ENCODE peak calls at places on chromosomes 13 and 19, in five cellular contexts. P, L, M, W and R are unnamed samples.

GRCh38 chr19:47419789-47420188 is 462 bp upstream of the MEIS3 start:
- DNase-seq in L (no peak), M (no peak), P (no peak), W (no peak), R (no peak)

GRCh38 chr19:41111750-41112295 is 2.4 kb upstream of the CYP2F1 start:
- DNase-seq in L (no peak), P (no peak), W (no peak), M (no peak), R (no peak)

GRCh38 chr13:25112856-25113255 is 16.9 kb downstream of the PABPC3 start:
- DNase-seq in L (no peak), P (no peak), W (no peak), M (no peak), R (no peak)

GRCh38 chr19:35905178-35905727 is 2.8 kb downstream of the TYROBP start:
- DNase-seq in W (no peak), L (no peak), M (no peak), P (no peak), R (no peak)

GRCh38 chr13:23087884-23088283 is 92.9 kb upstream of the SGCG start:
- DNase-seq in P (no peak), M (peak; percentile 16), L (peak; percentile 58), W (no peak), R (no peak)

GRCh38 chr13:51727634-51728274 is 76.2 kb downstream of the DHRS12 start:
- DNase-seq in M (no peak), W (no peak), P (no peak), L (no peak), R (no peak)

GRCh38 chr19:54937926-54938325 is 9.4 kb downstream of the NLRP7 start:
- DNase-seq in P (no peak), W (no peak), L (no peak), M (no peak), R (no peak)

GRCh38 chr13:99958402-99959126 is 13.0 kb downstream of the ZIC5 start:
- DNase-seq in M (no peak), W (no peak), P (no peak), L (no peak), R (no peak)

GRCh38 chr13:75513271-75513670 is 24.4 kb downstream of the COMMD6 start:
- DNase-seq in W (no peak), P (no peak), M (no peak), L (no peak), R (no peak)

GRCh38 chr13:73040968-73041580 is 17.7 kb upstream of the KLF5 start:
- DNase-seq in L (no peak), M (no peak), P (no peak), W (no peak), R (no peak)

GRCh38 chr13:113630296-113630695 is 27.7 kb downstream of the ATP4B start:
- DNase-seq in P (peak; percentile 7), W (peak; percentile 44), M (no peak), L (no peak), R (peak; percentile 3)

GRCh38 chr19:2385053-2385721 is 25.1 kb downstream of the TMPRSS9 start:
- DNase-seq in L (peak; percentile 39), W (no peak), P (no peak), M (peak; percentile 65), R (no peak)

GRCh38 chr13:112831801-112832200 is 137.2 kb upstream of the MCF2L start:
- DNase-seq in W (peak; percentile 22), M (no peak), L (no peak), P (no peak), R (no peak)

GRCh38 chr13:106738279-106738678 is 170.3 kb upstream of the ARGLU1 start:
- DNase-seq in W (no peak), L (no peak), M (no peak), P (no peak), R (no peak)

GRCh38 chr13:80132741-80133601 is 208.0 kb downstream of the SPRY2 start:
- DNase-seq in W (peak; percentile 70), P (peak; percentile 17), M (peak; percentile 53), L (peak; percentile 72), R (peak; percentile 75)

DNA sequence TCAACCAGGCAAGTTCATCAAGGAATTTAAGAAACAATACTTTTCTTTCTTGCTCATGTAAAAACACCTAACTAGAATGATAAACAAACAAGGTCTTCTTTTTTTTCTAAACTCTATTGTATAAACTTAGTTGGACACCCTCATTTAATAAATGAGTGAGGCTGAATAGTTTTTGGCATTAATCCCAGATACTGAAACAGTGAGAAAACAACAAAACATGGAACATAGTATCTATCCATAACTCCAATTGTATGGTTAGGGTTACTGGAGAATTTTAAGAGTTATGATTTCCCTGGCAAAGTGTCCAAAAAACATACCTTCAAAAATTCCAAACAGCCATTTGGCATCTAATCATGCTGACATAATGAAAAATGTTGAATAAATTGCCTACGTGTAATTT is 5.8 kb upstream of the POMP start:
- DNase-seq in L (no peak), P (no peak), W (no peak), M (no peak), R (no peak)
- TF ChIP-seq POLR2A in L (no peak), P (no peak), W (no peak), M (no peak), R (no peak)

GRCh38 chr19:1266116-1266817 is 2.9 kb upstream of the CIRBP start:
- DNase-seq in W (peak; percentile 94), L (peak; percentile 84), P (peak; percentile 88), M (peak; percentile 86), R (peak; percentile 96)
- H3K4me1 ChIP-seq in W (peaks cover 67% of the 10 kb centered on the region), L (peaks cover 74% of the 10 kb centered on the region), P (peaks cover 36% of the 10 kb centered on the region), M (peaks cover 68% of the 10 kb centered on the region), R (peaks cover 52% of the 10 kb centered on the region)

GRCh38 chr13:48260970-48261369 is 28.0 kb downstream of the ITM2B start:
- DNase-seq in M (no peak), P (no peak), L (no peak), W (no peak), R (no peak)
- H3K27ac ChIP-seq in M (no peak overlapping the region), P (no peak overlapping the region), L (no peak overlapping the region), W (no peak overlapping the region), R (no peak overlapping the region)

DNA sequence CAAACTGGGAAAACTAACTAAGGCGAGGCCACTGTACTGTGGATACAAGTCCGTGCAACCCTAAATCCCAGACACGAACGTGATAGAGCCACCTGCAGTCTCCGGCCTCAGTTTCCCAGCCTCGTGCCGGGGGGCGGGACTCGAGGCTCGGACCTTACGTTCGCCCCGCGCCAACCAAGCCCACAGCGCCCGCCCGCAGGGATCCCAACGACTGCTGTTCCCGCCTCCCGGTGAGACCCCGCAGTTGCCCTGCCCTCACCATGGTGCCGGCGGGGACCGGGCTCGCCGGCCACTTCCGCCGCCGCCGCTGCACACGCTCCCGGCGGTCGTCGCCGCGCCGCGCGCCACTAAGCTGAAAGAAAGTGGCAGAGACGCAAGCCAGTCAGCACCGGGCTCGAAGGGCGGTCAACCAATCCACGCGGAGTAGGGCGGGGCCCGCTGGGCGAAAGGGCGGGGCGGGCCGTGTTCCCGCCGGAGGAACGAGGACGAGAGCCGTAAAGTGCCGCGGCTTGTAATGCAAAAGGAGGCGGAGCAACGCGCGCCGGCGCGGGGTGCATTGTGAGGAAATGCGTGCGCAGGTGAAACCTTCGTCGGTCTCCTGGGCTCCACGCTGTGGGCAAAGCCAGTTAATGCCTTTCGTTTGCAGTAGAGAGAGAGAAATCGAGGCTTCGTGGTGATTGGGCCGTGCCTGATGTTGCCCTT is at the start of gene LSM4:
- DNase-seq in L (peak; percentile 99), M (peak; percentile 98), W (peak; percentile 99), P (peak; percentile 98), R (peak; percentile 98)
- TF ChIP-seq POLR2A in L (peak; percentile 29), M (peak; percentile 71), W (peak; percentile 75), P (peak; percentile 62), R (peak; percentile 94)

GRCh38 chr19:51103811-51104470 is 4.3 kb downstream of the CTU1 start:
- DNase-seq in L (peak; percentile 60), M (no peak), P (no peak), W (no peak), R (no peak)
- H3K4me1 ChIP-seq in L (peaks cover 35% of the 10 kb centered on the region), M (peaks cover 24% of the 10 kb centered on the region), P (peaks cover 16% of the 10 kb centered on the region), W (peaks cover 35% of the 10 kb centered on the region), R (no peaks in the 10 kb centered on the region)

DNA sequence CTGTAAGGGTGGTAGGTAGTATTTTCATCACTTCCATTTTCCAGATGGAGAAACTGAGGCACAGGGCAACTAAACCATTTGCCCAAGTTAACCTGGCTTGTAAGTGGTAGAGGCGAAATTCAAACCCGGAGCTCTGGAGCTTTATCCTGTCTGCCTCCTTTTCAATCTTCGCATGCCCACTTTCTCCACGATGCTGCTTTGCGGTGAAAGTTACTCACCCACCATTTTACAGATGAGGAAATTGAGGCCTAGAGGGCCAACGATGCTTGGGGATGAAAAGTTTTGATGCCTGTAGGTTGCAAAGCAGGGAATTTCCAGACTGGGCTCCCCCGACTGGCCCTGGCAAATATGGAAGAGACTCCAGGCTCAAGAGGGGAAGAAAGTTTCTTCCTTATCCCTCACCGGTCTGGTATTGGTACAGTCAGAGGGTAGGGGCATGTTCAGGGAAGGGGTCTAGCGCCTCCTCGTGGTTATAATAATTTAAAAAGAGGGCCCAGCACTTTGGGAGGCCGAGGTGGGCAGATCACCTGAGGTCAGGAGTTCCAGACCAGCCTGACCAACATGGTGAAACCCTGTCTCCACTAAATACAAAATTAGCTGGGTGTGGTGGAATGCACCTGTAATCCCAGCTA is 1.9 kb upstream of the SH2D3A start:
- DNase-seq in P (no peak), M (no peak), W (no peak), L (no peak), R (no peak)
- H3K27ac ChIP-seq in P (no peak overlapping the region), M (no peak overlapping the region), W (no peak overlapping the region), L (no peak overlapping the region), R (no peak overlapping the region)

GRCh38 chr19:510606-511100 is 3.4 kb downstream of the TPGS1 start:
- DNase-seq in M (peak; percentile 69), W (peak; percentile 88), L (peak; percentile 70), P (no peak), R (peak; percentile 80)

GRCh38 chr19:507286-508203 is at the start of gene TPGS1:
- DNase-seq in L (peak; percentile 89), M (peak; percentile 73), W (peak; percentile 86), P (peak; percentile 76), R (peak; percentile 83)

GRCh38 chr19:508204-509150 is 1.2 kb downstream of the TPGS1 start:
- DNase-seq in P (peak; percentile 50), L (no peak), W (peak; percentile 66), M (no peak), R (no peak)

GRCh38 chr19:504634-505033 is 2.7 kb upstream of the TPGS1 start:
- DNase-seq in P (no peak), W (no peak), L (no peak), M (no peak), R (no peak)

DNA sequence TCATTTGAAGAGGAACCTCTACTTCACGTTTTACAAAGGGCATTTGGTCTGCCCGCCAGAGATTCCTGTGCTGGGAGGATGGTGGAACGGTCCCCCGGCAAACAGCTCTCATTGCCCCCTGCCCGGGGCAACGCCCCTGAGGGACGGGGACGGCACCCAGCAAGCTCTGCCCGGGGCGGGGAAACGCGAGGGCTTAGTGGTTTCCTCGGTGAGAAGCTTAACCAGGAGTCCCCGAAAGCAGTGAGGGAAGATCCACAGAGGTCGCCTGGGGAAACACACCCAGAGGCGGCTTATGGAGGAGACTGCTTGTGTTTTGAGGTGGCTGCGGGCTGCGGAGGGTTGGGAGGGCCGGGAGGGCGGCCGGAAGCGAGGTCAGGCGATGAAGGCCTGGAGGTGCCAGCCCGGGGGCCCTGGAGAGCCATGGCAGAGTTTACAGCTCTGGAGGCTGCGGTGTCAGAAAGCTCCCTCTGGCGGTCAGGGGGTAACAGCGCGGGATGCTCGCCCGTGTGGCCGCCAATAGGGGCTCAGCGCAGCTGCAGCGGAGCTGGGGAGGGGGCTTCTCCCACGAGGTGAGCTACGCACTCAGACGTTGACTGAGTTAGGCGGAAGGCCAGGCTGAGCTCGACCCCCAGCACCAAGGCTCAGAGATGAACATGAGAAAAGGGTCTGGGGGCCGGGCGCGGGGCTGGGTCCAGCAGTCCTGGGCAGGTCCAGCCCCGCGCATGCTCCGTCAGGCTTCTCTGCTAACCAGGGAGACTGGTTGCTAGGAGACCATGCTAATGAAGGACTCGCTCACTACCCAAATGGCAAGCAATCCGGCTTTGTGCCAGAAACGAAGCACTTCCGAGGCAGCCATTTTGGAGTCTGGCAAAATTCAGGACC is 652 bp upstream of the TPGS1 start:
- DNase-seq in W (peak; percentile 100), P (peak; percentile 99), M (peak; percentile 100), L (peak; percentile 100), R (peak; percentile 98)
- TF ChIP-seq POLR2A in W (no peak), P (peak; percentile 41), M (no peak), L (no peak), R (peak; percentile 25)